ENCODE peak calls at places on chromosomes 11 and 22, in five cellular contexts. M is PC-3; H is PC-9; Z is effector memory CD4-positive, alpha-beta T cell; A is transverse colon. C is an unnamed sample.

GRCh38 chr11:131690776-131691557 is 320.6 kb downstream of the NTM start:
- DNase-seq in M (no peak), H (no peak), Z (no peak), A (no peak), C (no peak)

GRCh38 chr11:17476317-17477083 is at the start of gene ABCC8:
- DNase-seq in M (no peak), H (no peak), Z (no peak), A (no peak), C (no peak)

GRCh38 chr11:83088965-83089364 is 17.3 kb upstream of the RAB30 start:
- DNase-seq in M (no peak), H (no peak), Z (no peak), A (no peak), C (no peak)

GRCh38 chr22:50526849-50527801 is 1.7 kb upstream of the SCO2 start:
- DNase-seq in M (peak; percentile 37), H (peak; percentile 77), Z (no peak), A (peak; percentile 74), C (no peak)

GRCh38 chr22:19607198-19608113 is 83.2 kb upstream of the CLDN5 start:
- DNase-seq in M (peak; percentile 78), H (no peak), Z (no peak), A (peak; percentile 25), C (no peak)

GRCh38 chr22:33350391-33350955 is 292.3 kb upstream of the SYN3 start:
- DNase-seq in M (no peak), H (no peak), Z (no peak), A (no peak), C (no peak)

GRCh38 chr11:65883786-65884715 is 4.2 kb downstream of the FIBP start:
- DNase-seq in M (no peak), H (no peak), Z (no peak), A (peak; percentile 8), C (no peak)

GRCh38 chr11:35529971-35530495 is 4.6 kb upstream of the PAMR1 start:
- DNase-seq in M (peak; percentile 91), H (peak; percentile 69), Z (no peak), A (no peak), C (peak; percentile 21)

GRCh38 chr11:69821511-69822040 is 2.4 kb upstream of the FGF3 start:
- DNase-seq in M (no peak), H (no peak), Z (no peak), A (no peak), C (no peak)

GRCh38 chr22:25700996-25701815 is 40.8 kb upstream of the MYO18B start:
- DNase-seq in M (no peak), H (no peak), Z (no peak), A (no peak), C (no peak)

GRCh38 chr11:75400110-75400865 is 970 bp downstream of the RPS3 start:
- DNase-seq in M (peak; percentile 35), H (no peak), Z (no peak), A (no peak), C (no peak)

GRCh38 chr11:77384584-77384983 is 83.1 kb upstream of the GDPD4 start:
- DNase-seq in M (no peak), H (no peak), Z (no peak), A (no peak), C (no peak)

GRCh38 chr22:28773461-28773867 is 969 bp downstream of the CCDC117 start:
- DNase-seq in M (no peak), H (no peak), Z (no peak), A (no peak), C (no peak)

GRCh38 chr11:105619556-105619955 is 9.7 kb downstream of the GRIA4 start:
- DNase-seq in M (no peak), H (no peak), Z (no peak), A (no peak), C (no peak)

GRCh38 chr22:22750335-22751042 is 106.1 kb downstream of the GGTLC2 start:
- DNase-seq in M (no peak), H (no peak), Z (no peak), A (no peak), C (no peak)

GRCh38 chr11:130159657-130160459 is at the start of gene ST14:
- DNase-seq in M (peak; percentile 81), H (peak; percentile 76), Z (no peak), A (peak; percentile 89), C (no peak)

GRCh38 chr22:17269607-17270261 is 50.5 kb upstream of the ADA2 start:
- DNase-seq in M (no peak), H (no peak), Z (no peak), A (peak; percentile 60), C (no peak)

GRCh38 chr11:112785104-112785503 is 176.1 kb upstream of the NCAM1 start:
- DNase-seq in M (no peak), H (no peak), Z (no peak), A (no peak), C (no peak)

GRCh38 chr11:78339945-78340344 is 77.7 kb downstream of the GAB2 start:
- DNase-seq in M (no peak), H (no peak), Z (no peak), A (no peak), C (no peak)

DNA sequence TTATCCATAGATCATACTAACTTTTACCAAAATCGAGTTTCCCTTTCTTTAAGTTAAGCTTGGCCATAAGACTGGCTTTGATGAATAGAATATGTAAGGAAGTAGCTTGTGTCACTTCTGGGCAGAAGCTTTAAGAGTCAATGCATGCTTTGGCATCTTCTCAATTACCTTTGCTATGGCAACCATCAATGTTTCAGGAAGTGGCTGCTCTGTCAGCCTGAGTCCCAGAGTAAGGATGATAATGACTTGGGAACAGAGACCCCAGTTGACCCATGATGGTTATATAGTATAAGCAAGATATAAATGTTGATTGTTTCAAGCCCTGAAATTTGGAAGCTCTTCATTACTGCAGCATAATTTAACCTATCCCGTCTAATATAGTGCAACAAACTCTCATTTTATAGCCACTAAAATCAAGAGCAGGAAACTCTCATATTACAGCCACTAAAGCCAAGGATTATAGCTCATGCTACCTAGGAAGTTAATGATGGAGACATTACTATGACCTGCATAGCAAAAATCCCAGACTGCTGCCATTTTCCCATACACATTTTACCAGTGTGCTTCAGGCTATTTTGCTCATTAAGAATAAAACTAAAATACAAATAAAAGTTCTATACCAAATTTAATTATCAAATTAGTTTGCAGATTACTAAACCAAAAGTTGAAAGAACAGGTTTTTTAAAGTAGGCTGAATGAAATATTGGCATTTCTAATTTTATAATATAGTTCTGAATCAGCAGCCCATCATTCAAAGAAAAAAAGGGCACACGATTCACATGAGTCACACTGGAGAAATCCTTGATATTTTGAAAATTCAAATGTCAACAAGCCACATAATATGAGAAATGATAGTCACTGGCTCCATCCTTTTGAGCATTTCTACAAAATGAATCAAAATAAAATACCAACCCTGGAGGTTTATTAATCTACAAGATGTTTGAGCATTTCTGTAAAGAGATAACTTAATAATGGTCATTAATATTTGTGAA is 23.8 kb downstream of the FSHB start:
- DNase-seq in M (no peak), H (no peak), Z (no peak), A (no peak), C (no peak)
- H3K36me3 ChIP-seq in M (no peaks in the 10 kb centered on the region), H (no peaks in the 10 kb centered on the region), Z (no peaks in the 10 kb centered on the region), A (no peaks in the 10 kb centered on the region), C (no peaks in the 10 kb centered on the region)

GRCh38 chr11:132994038-132994502 is 538.2 kb downstream of the OPCML start:
- DNase-seq in M (no peak), H (no peak), Z (no peak), A (no peak), C (no peak)
- H3K4me3 ChIP-seq in M (no peak overlapping the region), H (no peak overlapping the region), Z (no peak overlapping the region), A (no peak overlapping the region), C (no peak overlapping the region)

GRCh38 chr22:44200855-44201550 is 20.3 kb downstream of the PARVG start:
- DNase-seq in M (no peak), H (no peak), Z (no peak), A (no peak), C (no peak)
- H3K27me3 ChIP-seq in M (peaks cover 4% of the 10 kb centered on the region), H (peaks cover 92% of the 10 kb centered on the region), Z (no peaks in the 10 kb centered on the region), A (no peaks in the 10 kb centered on the region), C (no peaks in the 10 kb centered on the region)

GRCh38 chr11:32473282-32473909 is 38.1 kb upstream of the WT1 start:
- DNase-seq in M (no peak), H (no peak), Z (no peak), A (no peak), C (no peak)
- H3K36me3 ChIP-seq in M (no peaks in the 10 kb centered on the region), H (no peaks in the 10 kb centered on the region), Z (no peaks in the 10 kb centered on the region), A (no peaks in the 10 kb centered on the region), C (no peaks in the 10 kb centered on the region)

C was measured in thoracic aorta.